ENCODE peak calls at places on chromosomes 12 and 14, in eight cellular contexts. Z is memory B cell, H is AG09309, Q is fibroblast of mammary gland, D is SK-MEL-5, L is H9, Y is mucosa of descending colon, T is AG10803. X is an unnamed sample.

GRCh38 chr12:123816896-123817537 is 54.9 kb downstream of the DNAH10 start:
- DNase-seq in Z (no peak), H (no peak), Q (no peak), D (no peak), L (no peak), Y (no peak), T (no peak), X (no peak)

GRCh38 chr14:43525647-43526046 is 981.4 kb downstream of the FSCB start:
- DNase-seq in Z (no peak), H (no peak), Q (no peak), D (no peak), L (no peak), Y (no peak), T (no peak), X (no peak)

GRCh38 chr14:102592969-102593840 is 756 bp downstream of the RCOR1 start:
- DNase-seq in Z (peak; percentile 73), H (no peak), Q (peak; percentile 31), D (peak; percentile 46), L (no peak), Y (peak; percentile 47), T (no peak), X (no peak)

GRCh38 chr14:95039259-95039992 is 117.9 kb downstream of the DICER1 start:
- DNase-seq in Z (no peak), H (no peak), Q (no peak), D (no peak), L (no peak), Y (no peak), T (no peak), X (no peak)

GRCh38 chr14:24058260-24058950 is 6.6 kb downstream of the CARMIL3 start:
- DNase-seq in Z (peak; percentile 47), H (peak; percentile 32), Q (peak; percentile 74), D (peak; percentile 79), L (no peak), Y (peak; percentile 91), T (peak; percentile 67), X (peak; percentile 39)

GRCh38 chr14:49999216-49999761 is 106.4 kb downstream of the ARF6 start:
- DNase-seq in Z (peak; percentile 26), H (no peak), Q (peak; percentile 89), D (peak; percentile 45), L (peak; percentile 42), Y (peak; percentile 84), T (peak; percentile 84), X (no peak)

GRCh38 chr12:130204441-130204840 is 42.2 kb downstream of the FZD10 start:
- DNase-seq in Z (no peak), H (no peak), Q (no peak), D (no peak), L (no peak), Y (no peak), T (no peak), X (no peak)

GRCh38 chr14:93914278-93914677 is 12.9 kb upstream of the FAM181A start:
- DNase-seq in Z (no peak), H (no peak), Q (no peak), D (no peak), L (no peak), Y (no peak), T (no peak), X (no peak)

GRCh38 chr12:122366685-122367475 is 55.6 kb downstream of the CLIP1 start:
- DNase-seq in Z (no peak), H (peak; percentile 78), Q (peak; percentile 96), D (peak; percentile 90), L (peak; percentile 66), Y (peak; percentile 23), T (peak; percentile 96), X (no peak)

GRCh38 chr12:118334939-118335567 is 37.7 kb downstream of the TAOK3 start:
- DNase-seq in Z (no peak), H (peak; percentile 41), Q (peak; percentile 18), D (no peak), L (no peak), Y (no peak), T (no peak), X (no peak)

GRCh38 chr14:99515301-99516155 is 34.3 kb downstream of the CCNK start:
- DNase-seq in Z (no peak), H (no peak), Q (no peak), D (no peak), L (peak; percentile 27), Y (no peak), T (no peak), X (no peak)

GRCh38 chr14:103880986-103881926 is 33.9 kb upstream of the PPP1R13B start:
- DNase-seq in Z (no peak), H (no peak), Q (no peak), D (no peak), L (no peak), Y (no peak), T (no peak), X (no peak)

GRCh38 chr12:116559330-116560080 is at the start of gene MAP1LC3B2:
- DNase-seq in Z (peak; percentile 81), H (no peak), Q (peak; percentile 77), D (peak; percentile 87), L (peak; percentile 43), Y (peak; percentile 87), T (peak; percentile 88), X (no peak)